ENCODE peak calls at places on chromosomes 16 and 17, in four cellular contexts. P is astrocyte of the cerebellum, Y is adipocyte, W is trophoblast cell. M is an unnamed sample.

GRCh38 chr16:50884066-50884860 is 142.4 kb downstream of the CYLD start:
- DNase-seq in Y (no peak), W (no peak), P (no peak), M (peak)

GRCh38 chr16:71410146-71410545 is 31.7 kb downstream of the TLE7 start:
- DNase-seq in Y (no peak), P (no peak), W (no peak), M (no peak)

GRCh38 chr16:87851601-87852000 is 17.7 kb downstream of the SLC7A5 start:
- DNase-seq in Y (no peak), W (peak), P (no peak), M (no peak)

GRCh38 chr16:85460983-85461813 is 151.9 kb upstream of the GSE1 start:
- DNase-seq in W (no peak), P (peak), Y (peak), M (peak)

GRCh38 chr16:81618187-81618586 is 160.9 kb upstream of the PLCG2 start:
- DNase-seq in Y (no peak), W (no peak), P (no peak), M (no peak)

GRCh38 chr17:45260204-45260783 is 1.6 kb downstream of the SPATA32 start:
- DNase-seq in W (no peak), P (no peak), Y (no peak), M (no peak)

GRCh38 chr16:8866118-8866883 is 2.5 kb downstream of the CARHSP1 start:
- DNase-seq in W (no peak), Y (peak), P (no peak), M (no peak)

GRCh38 chr17:18158022-18158600 is 25.5 kb upstream of the ALKBH5 start:
- DNase-seq in W (peak), P (peak), Y (peak), M (peak)

GRCh38 chr16:22324787-22325597 is 27.8 kb downstream of the POLR3E start:
- DNase-seq in P (no peak), Y (no peak), W (no peak), M (no peak)

GRCh38 chr17:75922173-75922961 is 17.7 kb upstream of the MRPL38 start:
- DNase-seq in W (no peak), P (no peak), Y (no peak), M (no peak)

GRCh38 chr17:68201425-68201785 is 46.4 kb upstream of the AMZ2 start:
- DNase-seq in P (no peak), Y (no peak), W (no peak), M (no peak)

GRCh38 chr17:45147102-45147580 is 1.1 kb upstream of the HEXIM1 start:
- DNase-seq in W (peak), P (no peak), Y (peak), M (peak)

GRCh38 chr17:55814377-55814776 is 63.5 kb downstream of the PCTP start:
- DNase-seq in W (no peak), P (no peak), Y (no peak), M (no peak)

GRCh38 chr17:12627177-12627629 is 38.5 kb upstream of the MYOCD start:
- DNase-seq in Y (peak), P (peak), W (peak), M (peak)

GRCh38 chr16:49929606-49930005 is 73.7 kb upstream of the ZNF423 start:
- DNase-seq in Y (no peak), P (no peak), W (no peak), M (no peak)

GRCh38 chr16:86991679-86992078 is 325.5 kb downstream of the C16orf95 start:
- DNase-seq in P (no peak), Y (no peak), W (no peak), M (no peak)

GRCh38 chr17:70006159-70006558 is 68.9 kb upstream of the KCNJ16 start:
- DNase-seq in P (no peak), Y (peak), W (no peak), M (no peak)

GRCh38 chr16:89357055-89357454 is 133.3 kb downstream of the ANKRD11 start:
- DNase-seq in Y (no peak), W (no peak), P (no peak), M (peak)

GRCh38 chr16:85164838-85165516 is 52.7 kb upstream of the CIBAR2 start:
- DNase-seq in P (no peak), W (no peak), Y (no peak), M (no peak)

GRCh38 chr17:79168486-79169055 is 93.9 kb downstream of the ENGASE start:
- DNase-seq in P (no peak), Y (no peak), W (no peak), M (peak)

GRCh38 chr17:15038656-15039055 is 226.5 kb downstream of the PMP22 start:
- DNase-seq in P (no peak), W (no peak), Y (peak), M (no peak)

GRCh38 chr16:55437627-55438026 is 41.4 kb upstream of the MMP2 start:
- DNase-seq in W (peak), P (no peak), Y (peak), M (no peak)

GRCh38 chr16:29738514-29738913 is 7.3 kb downstream of the C16orf54 start:
- DNase-seq in P (no peak), Y (no peak), W (no peak), M (no peak)

GRCh38 chr16:50213939-50214519 is 52.3 kb upstream of the ADCY7 start:
- DNase-seq in W (peak), P (peak), Y (peak), M (peak)

GRCh38 chr16:476039-476438 is 50.6 kb downstream of the RAB11FIP3 start:
- DNase-seq in Y (no peak), W (no peak), P (no peak), M (no peak)

GRCh38 chr17:8798176-8799000 is 777 bp downstream of the MFSD6L start:
- DNase-seq in W (no peak), Y (no peak), P (no peak), M (no peak)

GRCh38 chr16:74568961-74569631 is 37.8 kb downstream of the GLG1 start:
- DNase-seq in P (no peak), W (no peak), Y (peak), M (no peak)

GRCh38 chr17:40023590-40024292 is 8.5 kb downstream of the CSF3 start:
- DNase-seq in Y (peak), P (no peak), W (no peak), M (no peak)

GRCh38 chr16:55326261-55326802 is 2.3 kb downstream of the IRX6 start:
- DNase-seq in W (no peak), P (no peak), Y (no peak), M (no peak)

GRCh38 chr17:8623591-8623990 is 6.9 kb downstream of the MYH10 start:
- DNase-seq in P (no peak), Y (peak), W (no peak), M (no peak)

GRCh38 chr17:6358131-6358530 is 76.8 kb downstream of the AIPL1 start:
- DNase-seq in Y (no peak), W (no peak), P (no peak), M (no peak)